ENCODE peak calls at places on chromosomes 13 and 19, in seven cellular contexts. One of them, this sample, is unnamed.

GRCh38 chr19:16073988-16074387 is 2.3 kb upstream of the TPM4 start:
- DNase-seq in thoracic aorta: no peak
- DNase-seq in IMR-90: no peak
- DNase-seq in OCI-LY7: peak; percentile 31
- DNase-seq in CD4-positive, alpha-beta T cell: no peak
- DNase-seq in A549: no peak
- DNase-seq in dorsolateral prefrontal cortex: no peak
- DNase-seq in this sample: no peak

GRCh38 chr19:32397736-32398135 is 7.8 kb upstream of the DPY19L3 start:
- DNase-seq in thoracic aorta: no peak
- DNase-seq in IMR-90: peak; percentile 88
- DNase-seq in OCI-LY7: no peak
- DNase-seq in CD4-positive, alpha-beta T cell: no peak
- DNase-seq in A549: peak; percentile 45
- DNase-seq in dorsolateral prefrontal cortex: no peak
- DNase-seq in this sample: peak; percentile 69

GRCh38 chr13:30607908-30608307 is 9.8 kb upstream of the USPL1 start:
- DNase-seq in thoracic aorta: no peak
- DNase-seq in IMR-90: no peak
- DNase-seq in OCI-LY7: peak; percentile 89
- DNase-seq in CD4-positive, alpha-beta T cell: peak; percentile 50
- DNase-seq in A549: no peak
- DNase-seq in dorsolateral prefrontal cortex: no peak
- DNase-seq in this sample: no peak

GRCh38 chr19:7847664-7848063 is 17.6 kb downstream of the EVI5L start:
- DNase-seq in thoracic aorta: no peak
- DNase-seq in IMR-90: no peak
- DNase-seq in OCI-LY7: no peak
- DNase-seq in CD4-positive, alpha-beta T cell: no peak
- DNase-seq in A549: no peak
- DNase-seq in dorsolateral prefrontal cortex: no peak
- DNase-seq in this sample: peak; percentile 58

GRCh38 chr19:49739098-49739497 is 24.0 kb downstream of the TSKS start:
- DNase-seq in thoracic aorta: no peak
- DNase-seq in IMR-90: no peak
- DNase-seq in OCI-LY7: no peak
- DNase-seq in CD4-positive, alpha-beta T cell: no peak
- DNase-seq in A549: no peak
- DNase-seq in dorsolateral prefrontal cortex: no peak
- DNase-seq in this sample: peak; percentile 65

GRCh38 chr13:54775501-54776191 is 1747.0 kb downstream of the OLFM4 start:
- DNase-seq in thoracic aorta: no peak
- DNase-seq in IMR-90: no peak
- DNase-seq in OCI-LY7: no peak
- DNase-seq in CD4-positive, alpha-beta T cell: no peak
- DNase-seq in A549: no peak
- DNase-seq in dorsolateral prefrontal cortex: no peak
- DNase-seq in this sample: no peak

GRCh38 chr19:8373867-8374813 is 10.2 kb downstream of the ANGPTL4 start:
- DNase-seq in thoracic aorta: no peak
- DNase-seq in IMR-90: no peak
- DNase-seq in OCI-LY7: no peak
- DNase-seq in CD4-positive, alpha-beta T cell: no peak
- DNase-seq in A549: peak; percentile 68
- DNase-seq in dorsolateral prefrontal cortex: no peak
- DNase-seq in this sample: peak; percentile 68

GRCh38 chr13:25528266-25528665 is 156.5 kb downstream of the ATP8A2 start:
- DNase-seq in thoracic aorta: no peak
- DNase-seq in IMR-90: no peak
- DNase-seq in OCI-LY7: no peak
- DNase-seq in CD4-positive, alpha-beta T cell: no peak
- DNase-seq in A549: no peak
- DNase-seq in dorsolateral prefrontal cortex: peak; percentile 45
- DNase-seq in this sample: no peak

GRCh38 chr19:58355891-58356235 is 2.6 kb upstream of the A1BG start:
- DNase-seq in thoracic aorta: no peak
- DNase-seq in IMR-90: no peak
- DNase-seq in OCI-LY7: no peak
- DNase-seq in CD4-positive, alpha-beta T cell: no peak
- DNase-seq in A549: no peak
- DNase-seq in dorsolateral prefrontal cortex: no peak
- DNase-seq in this sample: peak; percentile 58

GRCh38 chr13:49540552-49540951 is 44.8 kb downstream of the PHF11 start:
- DNase-seq in thoracic aorta: no peak
- DNase-seq in IMR-90: peak; percentile 62
- DNase-seq in OCI-LY7: peak; percentile 69
- DNase-seq in CD4-positive, alpha-beta T cell: no peak
- DNase-seq in A549: no peak
- DNase-seq in dorsolateral prefrontal cortex: no peak
- DNase-seq in this sample: no peak

GRCh38 chr19:5090780-5091575 is 122.1 kb downstream of the KDM4B start:
- DNase-seq in thoracic aorta: no peak
- DNase-seq in IMR-90: peak; percentile 15
- DNase-seq in OCI-LY7: no peak
- DNase-seq in CD4-positive, alpha-beta T cell: no peak
- DNase-seq in A549: no peak
- DNase-seq in dorsolateral prefrontal cortex: no peak
- DNase-seq in this sample: peak; percentile 97

GRCh38 chr19:15331419-15332310 is 674 bp downstream of the BRD4 start:
- DNase-seq in thoracic aorta: no peak
- DNase-seq in IMR-90: no peak
- DNase-seq in OCI-LY7: peak; percentile 71
- DNase-seq in CD4-positive, alpha-beta T cell: peak; percentile 56
- DNase-seq in A549: peak; percentile 60
- DNase-seq in dorsolateral prefrontal cortex: peak; percentile 34
- DNase-seq in this sample: peak; percentile 96

GRCh38 chr19:29232315-29232852 is 19.4 kb upstream of the UQCRFS1 start:
- DNase-seq in thoracic aorta: no peak
- DNase-seq in IMR-90: no peak
- DNase-seq in OCI-LY7: no peak
- DNase-seq in CD4-positive, alpha-beta T cell: no peak
- DNase-seq in A549: no peak
- DNase-seq in dorsolateral prefrontal cortex: no peak
- DNase-seq in this sample: no peak

GRCh38 chr19:8208710-8209110 is 460 bp upstream of the CERS4 start:
- DNase-seq in thoracic aorta: no peak
- DNase-seq in IMR-90: no peak
- DNase-seq in OCI-LY7: no peak
- DNase-seq in CD4-positive, alpha-beta T cell: no peak
- DNase-seq in A549: no peak
- DNase-seq in dorsolateral prefrontal cortex: peak; percentile 66
- DNase-seq in this sample: peak; percentile 72

GRCh38 chr19:34182125-34182524 is 9.8 kb downstream of the LSM14A start:
- DNase-seq in thoracic aorta: no peak
- DNase-seq in IMR-90: no peak
- DNase-seq in OCI-LY7: no peak
- DNase-seq in CD4-positive, alpha-beta T cell: no peak
- DNase-seq in A549: no peak
- DNase-seq in dorsolateral prefrontal cortex: no peak
- DNase-seq in this sample: no peak

GRCh38 chr19:6032381-6032780 is 54.4 kb upstream of the RANBP3 start:
- DNase-seq in thoracic aorta: no peak
- DNase-seq in IMR-90: no peak
- DNase-seq in OCI-LY7: no peak
- DNase-seq in CD4-positive, alpha-beta T cell: no peak
- DNase-seq in A549: no peak
- DNase-seq in dorsolateral prefrontal cortex: no peak
- DNase-seq in this sample: no peak

GRCh38 chr13:63481334-63481733 is 2065.7 kb upstream of the PCDH20 start:
- DNase-seq in thoracic aorta: no peak
- DNase-seq in IMR-90: peak; percentile 36
- DNase-seq in OCI-LY7: no peak
- DNase-seq in CD4-positive, alpha-beta T cell: no peak
- DNase-seq in A549: no peak
- DNase-seq in dorsolateral prefrontal cortex: no peak
- DNase-seq in this sample: peak; percentile 76

GRCh38 chr13:67238277-67238859 is 8.2 kb upstream of the PCDH9 start:
- DNase-seq in thoracic aorta: no peak
- DNase-seq in IMR-90: peak; percentile 36
- DNase-seq in OCI-LY7: peak; percentile 60
- DNase-seq in CD4-positive, alpha-beta T cell: no peak
- DNase-seq in A549: no peak
- DNase-seq in dorsolateral prefrontal cortex: no peak
- DNase-seq in this sample: peak; percentile 71

GRCh38 chr19:32570081-32570785 is 10.8 kb upstream of the PDCD5 start:
- DNase-seq in thoracic aorta: no peak
- DNase-seq in IMR-90: peak; percentile 57
- DNase-seq in OCI-LY7: peak; percentile 42
- DNase-seq in CD4-positive, alpha-beta T cell: peak; percentile 45
- DNase-seq in A549: peak; percentile 85
- DNase-seq in dorsolateral prefrontal cortex: peak; percentile 51
- DNase-seq in this sample: peak; percentile 89

GRCh38 chr19:17556995-17557394 is 1.5 kb downstream of the COLGALT1 start:
- DNase-seq in thoracic aorta: no peak
- DNase-seq in IMR-90: no peak
- DNase-seq in OCI-LY7: no peak
- DNase-seq in CD4-positive, alpha-beta T cell: no peak
- DNase-seq in A549: no peak
- DNase-seq in dorsolateral prefrontal cortex: no peak
- DNase-seq in this sample: no peak

GRCh38 chr19:55688422-55689218 is 13.6 kb downstream of the EPN1 start:
- DNase-seq in thoracic aorta: no peak
- DNase-seq in IMR-90: no peak
- DNase-seq in OCI-LY7: no peak
- DNase-seq in CD4-positive, alpha-beta T cell: no peak
- DNase-seq in A549: no peak
- DNase-seq in dorsolateral prefrontal cortex: no peak
- DNase-seq in this sample: peak; percentile 79

GRCh38 chr13:24727731-24728601 is 36.0 kb upstream of the RNF17 start:
- DNase-seq in thoracic aorta: peak; percentile 38
- DNase-seq in IMR-90: peak; percentile 84
- DNase-seq in OCI-LY7: peak; percentile 86
- DNase-seq in CD4-positive, alpha-beta T cell: peak; percentile 66
- DNase-seq in A549: peak; percentile 84
- DNase-seq in dorsolateral prefrontal cortex: peak; percentile 13
- DNase-seq in this sample: peak; percentile 98

GRCh38 chr13:50518791-50519201 is 324.7 kb downstream of the DLEU7 start:
- DNase-seq in thoracic aorta: no peak
- DNase-seq in IMR-90: peak; percentile 72
- DNase-seq in OCI-LY7: peak; percentile 0
- DNase-seq in CD4-positive, alpha-beta T cell: no peak
- DNase-seq in A549: no peak
- DNase-seq in dorsolateral prefrontal cortex: no peak
- DNase-seq in this sample: no peak

GRCh38 chr13:73056054-73056962 is 2.5 kb upstream of the KLF5 start:
- DNase-seq in thoracic aorta: no peak
- DNase-seq in IMR-90: peak; percentile 84
- DNase-seq in OCI-LY7: no peak
- DNase-seq in CD4-positive, alpha-beta T cell: no peak
- DNase-seq in A549: peak; percentile 76
- DNase-seq in dorsolateral prefrontal cortex: no peak
- DNase-seq in this sample: peak; percentile 87

GRCh38 chr13:96172066-96172465 is 82.2 kb downstream of the HS6ST3 start:
- DNase-seq in thoracic aorta: no peak
- DNase-seq in IMR-90: no peak
- DNase-seq in OCI-LY7: no peak
- DNase-seq in CD4-positive, alpha-beta T cell: no peak
- DNase-seq in A549: no peak
- DNase-seq in dorsolateral prefrontal cortex: no peak
- DNase-seq in this sample: no peak

GRCh38 chr19:9406798-9407352 is 28.5 kb downstream of the ZNF266 start:
- DNase-seq in thoracic aorta: no peak
- DNase-seq in IMR-90: peak; percentile 92
- DNase-seq in OCI-LY7: no peak
- DNase-seq in CD4-positive, alpha-beta T cell: peak; percentile 43
- DNase-seq in A549: peak; percentile 76
- DNase-seq in dorsolateral prefrontal cortex: peak; percentile 63
- DNase-seq in this sample: peak; percentile 93

GRCh38 chr19:46349311-46349993 is 2.6 kb downstream of the PPP5C start:
- DNase-seq in thoracic aorta: no peak
- DNase-seq in IMR-90: no peak
- DNase-seq in OCI-LY7: peak; percentile 57
- DNase-seq in CD4-positive, alpha-beta T cell: no peak
- DNase-seq in A549: no peak
- DNase-seq in dorsolateral prefrontal cortex: no peak
- DNase-seq in this sample: peak; percentile 76

GRCh38 chr19:46346821-46347571 is at the start of gene PPP5C:
- DNase-seq in thoracic aorta: peak; percentile 58
- DNase-seq in IMR-90: peak; percentile 90
- DNase-seq in OCI-LY7: peak; percentile 96
- DNase-seq in CD4-positive, alpha-beta T cell: peak; percentile 82
- DNase-seq in A549: peak; percentile 98
- DNase-seq in dorsolateral prefrontal cortex: peak; percentile 89
- DNase-seq in this sample: peak; percentile 99

GRCh38 chr19:46347985-46348384 is 1.1 kb downstream of the PPP5C start:
- DNase-seq in thoracic aorta: no peak
- DNase-seq in IMR-90: no peak
- DNase-seq in OCI-LY7: no peak
- DNase-seq in CD4-positive, alpha-beta T cell: no peak
- DNase-seq in A549: no peak
- DNase-seq in dorsolateral prefrontal cortex: no peak
- DNase-seq in this sample: no peak

GRCh38 chr19:46345157-46345556 is 1.7 kb upstream of the PPP5C start:
- DNase-seq in thoracic aorta: no peak
- DNase-seq in IMR-90: no peak
- DNase-seq in OCI-LY7: no peak
- DNase-seq in CD4-positive, alpha-beta T cell: no peak
- DNase-seq in A549: no peak
- DNase-seq in dorsolateral prefrontal cortex: no peak
- DNase-seq in this sample: no peak

GRCh38 chr19:46347572-46347883 is 641 bp downstream of the PPP5C start:
- DNase-seq in thoracic aorta: no peak
- DNase-seq in IMR-90: no peak
- DNase-seq in OCI-LY7: no peak
- DNase-seq in CD4-positive, alpha-beta T cell: no peak
- DNase-seq in A549: no peak
- DNase-seq in dorsolateral prefrontal cortex: no peak
- DNase-seq in this sample: no peak
- H3K27ac ChIP-seq in thoracic aorta: peak overlapping the region; percentile 56
- H3K27ac ChIP-seq in IMR-90: peak overlapping the region; percentile 95
- H3K27ac ChIP-seq in OCI-LY7: peak overlapping the region; percentile 75
- H3K27ac ChIP-seq in CD4-positive, alpha-beta T cell: peak overlapping the region; percentile 80
- H3K27ac ChIP-seq in A549: peak overlapping the region; percentile 92
- H3K27ac ChIP-seq in dorsolateral prefrontal cortex: peak overlapping the region; percentile 76
- H3K27ac ChIP-seq in this sample: peak overlapping the region; percentile 93

GRCh38 chr13:68347220-68347619 is 1117.1 kb upstream of the PCDH9 start:
- DNase-seq in thoracic aorta: no peak
- DNase-seq in IMR-90: no peak
- DNase-seq in OCI-LY7: no peak
- DNase-seq in CD4-positive, alpha-beta T cell: no peak
- DNase-seq in A549: no peak
- DNase-seq in dorsolateral prefrontal cortex: no peak
- DNase-seq in this sample: no peak
- H3K27ac ChIP-seq in thoracic aorta: no peak overlapping the region
- H3K27ac ChIP-seq in IMR-90: no peak overlapping the region
- H3K27ac ChIP-seq in OCI-LY7: no peak overlapping the region
- H3K27ac ChIP-seq in CD4-positive, alpha-beta T cell: no peak overlapping the region
- H3K27ac ChIP-seq in A549: no peak overlapping the region
- H3K27ac ChIP-seq in dorsolateral prefrontal cortex: no peak overlapping the region
- H3K27ac ChIP-seq in this sample: no peak overlapping the region

GRCh38 chr19:30692517-30692870 is 320.3 kb downstream of the ZNF536 start:
- DNase-seq in thoracic aorta: no peak
- DNase-seq in IMR-90: no peak
- DNase-seq in OCI-LY7: no peak
- DNase-seq in CD4-positive, alpha-beta T cell: no peak
- DNase-seq in A549: no peak
- DNase-seq in dorsolateral prefrontal cortex: no peak
- DNase-seq in this sample: no peak
- H3K27ac ChIP-seq in thoracic aorta: no peak overlapping the region
- H3K27ac ChIP-seq in IMR-90: no peak overlapping the region
- H3K27ac ChIP-seq in OCI-LY7: no peak overlapping the region
- H3K27ac ChIP-seq in CD4-positive, alpha-beta T cell: no peak overlapping the region
- H3K27ac ChIP-seq in A549: no peak overlapping the region
- H3K27ac ChIP-seq in dorsolateral prefrontal cortex: peak overlapping the region; percentile 89
- H3K27ac ChIP-seq in this sample: no peak overlapping the region

GRCh38 chr13:112983042-112983305 is 14.0 kb downstream of the MCF2L start:
- DNase-seq in thoracic aorta: no peak
- DNase-seq in IMR-90: no peak
- DNase-seq in OCI-LY7: no peak
- DNase-seq in CD4-positive, alpha-beta T cell: no peak
- DNase-seq in A549: no peak
- DNase-seq in dorsolateral prefrontal cortex: no peak
- DNase-seq in this sample: no peak
- H3K27ac ChIP-seq in thoracic aorta: no peak overlapping the region
- H3K27ac ChIP-seq in IMR-90: no peak overlapping the region
- H3K27ac ChIP-seq in OCI-LY7: no peak overlapping the region
- H3K27ac ChIP-seq in CD4-positive, alpha-beta T cell: no peak overlapping the region
- H3K27ac ChIP-seq in A549: no peak overlapping the region
- H3K27ac ChIP-seq in dorsolateral prefrontal cortex: no peak overlapping the region
- H3K27ac ChIP-seq in this sample: no peak overlapping the region